ENCODE peak calls at places on chromosomes 7 and 10, in six cellular contexts. R, L, F, O, P and D are unnamed samples.

GRCh38 chr10:104117839-104118323 is 4.1 kb upstream of the SFR1 start:
- DNase-seq in R (no peak), L (no peak), F (no peak), O (peak), P (no peak), D (no peak)

GRCh38 chr10:121838149-121838548 is 89.7 kb downstream of the ATE1 start:
- DNase-seq in R (no peak), L (no peak), F (no peak), O (no peak), P (no peak), D (no peak)

GRCh38 chr10:116907588-116907987 is 58.3 kb downstream of the ENO4 start:
- DNase-seq in R (no peak), L (no peak), F (no peak), O (no peak), P (no peak), D (no peak)

GRCh38 chr10:27155073-27155754 is at the start of gene MASTL:
- DNase-seq in R (peak), L (peak), F (peak), O (peak), P (peak), D (peak)

GRCh38 chr7:158107806-158108205 is 479.8 kb downstream of the PTPRN2 start:
- DNase-seq in R (no peak), L (no peak), F (no peak), O (no peak), P (no peak), D (no peak)

GRCh38 chr7:157671358-157672255 is 334.8 kb downstream of the DNAJB6 start:
- DNase-seq in R (no peak), L (no peak), F (no peak), O (no peak), P (no peak), D (no peak)

GRCh38 chr7:82975811-82976468 is 186.7 kb downstream of the PCLO start:
- DNase-seq in R (no peak), L (no peak), F (no peak), O (no peak), P (no peak), D (no peak)

GRCh38 chr7:228610-229009 is 36.2 kb downstream of the FAM20C start:
- DNase-seq in R (no peak), L (no peak), F (no peak), O (no peak), P (no peak), D (no peak)